ENCODE peak calls at places on chromosomes 5 and 9, in six cellular contexts. One of them, this sample, is unnamed. For H3K4me1, the result is how much of the 10 kb centered on the place peaks cover.

GRCh38 chr9:71322311-71322710 is 200.9 kb upstream of the TRPM3 start:
- DNase-seq in right lobe of liver: no peak
- DNase-seq in stomach: no peak
- DNase-seq in mesendoderm: no peak
- DNase-seq in sigmoid colon: no peak
- DNase-seq in transverse colon: no peak
- DNase-seq in this sample: no peak

GRCh38 chr5:132259061-132259851 is 1.8 kb downstream of the PDLIM4 start:
- DNase-seq in right lobe of liver: no peak
- DNase-seq in stomach: peak
- DNase-seq in mesendoderm: no peak
- DNase-seq in sigmoid colon: peak
- DNase-seq in transverse colon: peak
- DNase-seq in this sample: peak

GRCh38 chr9:100436566-100436965 is 9.6 kb downstream of the MSANTD3 start:
- DNase-seq in right lobe of liver: no peak
- DNase-seq in stomach: no peak
- DNase-seq in mesendoderm: no peak
- DNase-seq in sigmoid colon: no peak
- DNase-seq in transverse colon: no peak
- DNase-seq in this sample: no peak

GRCh38 chr5:1887400-1888360 is 5.0 kb upstream of the IRX4 start:
- DNase-seq in right lobe of liver: no peak
- DNase-seq in stomach: no peak
- DNase-seq in mesendoderm: peak
- DNase-seq in sigmoid colon: no peak
- DNase-seq in transverse colon: no peak
- DNase-seq in this sample: no peak

GRCh38 chr5:6731465-6732237 is 18.4 kb downstream of the TENT4A start:
- DNase-seq in right lobe of liver: no peak
- DNase-seq in stomach: no peak
- DNase-seq in mesendoderm: no peak
- DNase-seq in sigmoid colon: peak
- DNase-seq in transverse colon: no peak
- DNase-seq in this sample: no peak

GRCh38 chr5:143400541-143401252 is 2.8 kb downstream of the NR3C1 start:
- DNase-seq in right lobe of liver: no peak
- DNase-seq in stomach: no peak
- DNase-seq in mesendoderm: no peak
- DNase-seq in sigmoid colon: no peak
- DNase-seq in transverse colon: no peak
- DNase-seq in this sample: no peak

GRCh38 chr5:423626-424258 is 19.2 kb upstream of the EXOC3 start:
- DNase-seq in right lobe of liver: no peak
- DNase-seq in stomach: no peak
- DNase-seq in mesendoderm: no peak
- DNase-seq in sigmoid colon: peak
- DNase-seq in transverse colon: no peak
- DNase-seq in this sample: no peak

GRCh38 chr9:3138236-3139229 is 294.6 kb upstream of the PUM3 start:
- DNase-seq in right lobe of liver: no peak
- DNase-seq in stomach: no peak
- DNase-seq in mesendoderm: no peak
- DNase-seq in sigmoid colon: no peak
- DNase-seq in transverse colon: no peak
- DNase-seq in this sample: no peak

GRCh38 chr5:143214458-143214857 is 189.0 kb downstream of the NR3C1 start:
- DNase-seq in right lobe of liver: no peak
- DNase-seq in stomach: no peak
- DNase-seq in mesendoderm: no peak
- DNase-seq in sigmoid colon: no peak
- DNase-seq in transverse colon: no peak
- DNase-seq in this sample: no peak

DNA sequence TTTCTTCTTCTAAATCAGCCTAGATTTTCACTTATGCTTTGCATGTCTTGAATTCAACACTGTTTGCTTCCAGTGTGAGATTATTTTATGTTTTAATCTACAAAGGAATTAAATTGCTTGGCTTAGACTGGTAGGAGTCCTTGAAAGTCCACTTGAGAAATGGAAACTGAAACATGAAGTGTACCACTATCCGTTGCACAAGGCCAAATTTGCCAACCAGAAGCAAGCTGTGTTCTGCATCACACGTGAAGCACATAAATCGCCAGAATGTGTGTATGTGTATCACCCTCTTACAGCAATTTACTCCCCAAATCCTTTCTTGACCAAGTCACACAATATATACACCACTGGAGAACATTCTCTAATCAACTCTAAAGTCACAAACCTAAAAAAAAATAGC is 10.3 kb downstream of the SEMA6A start:
- DNase-seq in right lobe of liver: no peak
- DNase-seq in stomach: no peak
- DNase-seq in mesendoderm: no peak
- DNase-seq in sigmoid colon: no peak
- DNase-seq in transverse colon: no peak
- DNase-seq in this sample: no peak
- H3K4me1 ChIP-seq in right lobe of liver: under half
- H3K4me1 ChIP-seq in stomach: under half
- H3K4me1 ChIP-seq in mesendoderm: under half
- H3K4me1 ChIP-seq in sigmoid colon: half or more
- H3K4me1 ChIP-seq in transverse colon: under half
- H3K4me1 ChIP-seq in this sample: under half

GRCh38 chr5:160166973-160167622 is 47.8 kb upstream of the PWWP2A start:
- DNase-seq in right lobe of liver: no peak
- DNase-seq in stomach: no peak
- DNase-seq in mesendoderm: no peak
- DNase-seq in sigmoid colon: no peak
- DNase-seq in transverse colon: no peak
- DNase-seq in this sample: no peak

GRCh38 chr5:160162910-160163309 is 43.7 kb upstream of the PWWP2A start:
- DNase-seq in right lobe of liver: no peak
- DNase-seq in stomach: no peak
- DNase-seq in mesendoderm: no peak
- DNase-seq in sigmoid colon: no peak
- DNase-seq in transverse colon: no peak
- DNase-seq in this sample: no peak

GRCh38 chr5:160166069-160166972 is 47.1 kb upstream of the PWWP2A start:
- DNase-seq in right lobe of liver: no peak
- DNase-seq in stomach: no peak
- DNase-seq in mesendoderm: peak
- DNase-seq in sigmoid colon: no peak
- DNase-seq in transverse colon: no peak
- DNase-seq in this sample: no peak

GRCh38 chr5:160167623-160168165 is 48.4 kb upstream of the PWWP2A start:
- DNase-seq in right lobe of liver: no peak
- DNase-seq in stomach: no peak
- DNase-seq in mesendoderm: no peak
- DNase-seq in sigmoid colon: no peak
- DNase-seq in transverse colon: no peak
- DNase-seq in this sample: no peak

DNA sequence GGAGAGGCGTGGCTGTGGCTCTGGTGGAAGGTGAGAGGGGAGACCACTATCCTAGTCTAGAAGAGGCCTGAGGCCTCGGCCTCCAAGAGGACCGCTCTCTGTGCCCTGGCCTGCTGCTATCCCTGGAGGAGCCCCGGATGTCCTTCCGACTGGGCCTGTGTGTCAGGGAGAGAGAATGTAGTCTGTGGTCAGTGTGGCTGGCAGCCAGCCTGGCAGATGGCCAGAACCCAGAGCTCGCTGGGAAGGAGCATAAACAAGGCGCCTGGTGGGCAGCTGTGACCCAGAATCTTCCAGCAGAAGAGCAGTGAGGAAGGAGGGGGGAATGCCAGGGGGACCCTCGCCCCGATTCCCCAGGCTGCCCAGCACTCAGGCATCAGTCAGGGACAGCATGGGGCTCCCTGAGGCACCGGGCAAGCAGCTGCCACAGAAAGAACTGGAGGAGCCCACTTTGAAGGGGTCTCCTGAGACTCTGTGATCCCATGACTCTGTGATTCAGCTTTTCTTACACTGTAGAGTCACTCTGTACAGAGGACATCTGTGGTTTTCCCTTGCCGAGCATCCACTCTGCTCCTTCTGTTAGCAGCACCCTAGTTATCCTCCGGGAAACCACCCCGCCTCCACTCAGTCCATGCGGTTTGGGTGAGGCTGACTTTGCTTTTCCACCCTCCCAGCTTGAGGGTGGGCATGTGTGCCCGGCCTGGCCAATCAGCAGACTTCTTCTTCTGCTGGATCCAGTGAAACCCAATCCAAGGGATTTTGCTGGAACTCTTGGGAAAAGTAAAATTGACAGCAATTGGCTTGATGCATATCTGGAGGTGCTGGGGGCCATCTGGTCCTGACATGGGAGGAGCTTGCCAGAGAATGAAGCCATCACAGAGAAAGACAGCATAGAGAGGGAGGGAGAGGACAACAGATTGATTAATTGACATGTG is 46.2 kb upstream of the PWWP2A start:
- DNase-seq in right lobe of liver: peak
- DNase-seq in stomach: peak
- DNase-seq in mesendoderm: peak
- DNase-seq in sigmoid colon: peak
- DNase-seq in transverse colon: peak
- DNase-seq in this sample: peak
- H3K4me3 ChIP-seq in right lobe of liver: no peak
- H3K4me3 ChIP-seq in stomach: no peak
- H3K4me3 ChIP-seq in mesendoderm: no peak
- H3K4me3 ChIP-seq in sigmoid colon: peak
- H3K4me3 ChIP-seq in transverse colon: no peak
- H3K4me3 ChIP-seq in this sample: peak

GRCh38 chr5:115459844-115460243 is 84.7 kb downstream of the FEM1C start:
- DNase-seq in right lobe of liver: no peak
- DNase-seq in stomach: no peak
- DNase-seq in mesendoderm: no peak
- DNase-seq in sigmoid colon: no peak
- DNase-seq in transverse colon: no peak
- DNase-seq in this sample: no peak
- H3K4me1 ChIP-seq in right lobe of liver: under half
- H3K4me1 ChIP-seq in stomach: half or more
- H3K4me1 ChIP-seq in mesendoderm: under half
- H3K4me1 ChIP-seq in sigmoid colon: under half
- H3K4me1 ChIP-seq in transverse colon: under half
- H3K4me1 ChIP-seq in this sample: under half

GRCh38 chr5:99614888-99615287 is 686.1 kb upstream of the CHD1 start:
- DNase-seq in right lobe of liver: no peak
- DNase-seq in stomach: no peak
- DNase-seq in mesendoderm: no peak
- DNase-seq in sigmoid colon: no peak
- DNase-seq in transverse colon: no peak
- DNase-seq in this sample: no peak

GRCh38 chr5:99621772-99622681 is 693.2 kb upstream of the CHD1 start:
- DNase-seq in right lobe of liver: no peak
- DNase-seq in stomach: no peak
- DNase-seq in mesendoderm: no peak
- DNase-seq in sigmoid colon: no peak
- DNase-seq in transverse colon: no peak
- DNase-seq in this sample: peak

DNA sequence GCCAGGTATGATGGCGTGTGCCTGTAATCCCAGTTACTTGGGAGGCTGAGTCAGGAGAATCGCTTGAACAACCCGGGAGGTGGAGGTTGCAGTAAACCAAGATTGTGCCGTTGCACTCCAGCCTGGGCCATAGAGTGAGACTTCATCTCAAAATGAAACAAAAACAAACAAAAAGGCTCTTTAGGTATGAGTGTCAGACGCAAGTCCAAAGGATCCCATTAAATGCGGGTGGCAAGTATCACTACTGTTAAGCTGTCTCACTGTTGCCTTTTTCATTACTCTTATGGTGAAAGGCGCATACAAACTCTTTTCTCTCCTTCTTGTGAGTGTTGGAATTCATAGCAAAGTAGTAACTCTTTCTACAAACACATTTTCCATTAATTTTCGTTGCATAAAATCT is 688.5 kb upstream of the CHD1 start:
- DNase-seq in right lobe of liver: no peak
- DNase-seq in stomach: no peak
- DNase-seq in mesendoderm: no peak
- DNase-seq in sigmoid colon: no peak
- DNase-seq in transverse colon: no peak
- DNase-seq in this sample: no peak
- H3K4me3 ChIP-seq in right lobe of liver: no peak
- H3K4me3 ChIP-seq in stomach: no peak
- H3K4me3 ChIP-seq in mesendoderm: no peak
- H3K4me3 ChIP-seq in sigmoid colon: no peak
- H3K4me3 ChIP-seq in transverse colon: no peak
- H3K4me3 ChIP-seq in this sample: no peak

DNA sequence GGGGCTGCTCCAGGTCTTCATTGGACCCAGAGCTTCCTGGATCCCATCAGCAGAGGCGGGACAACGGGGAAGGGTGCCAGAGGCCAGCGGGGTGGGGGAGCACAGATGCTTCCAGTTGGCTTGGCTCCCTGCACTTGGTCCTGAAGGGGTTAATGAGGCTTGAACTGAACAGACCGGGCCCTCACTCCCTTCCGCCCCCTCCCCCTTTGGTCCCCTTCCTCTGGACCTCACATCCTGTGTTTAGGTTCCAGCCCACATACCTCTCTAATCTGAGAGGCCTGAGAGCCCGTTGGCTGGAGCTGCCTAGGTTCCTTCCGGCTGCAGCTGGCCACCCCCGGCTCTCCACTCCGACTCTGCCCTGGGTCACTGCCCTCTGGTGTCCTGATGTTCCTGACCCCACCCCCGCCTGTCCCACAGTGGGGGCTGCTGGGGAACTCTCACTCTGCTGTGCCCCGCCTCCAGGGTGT is 32.3 kb downstream of the PTPA start:
- DNase-seq in right lobe of liver: peak
- DNase-seq in stomach: no peak
- DNase-seq in mesendoderm: peak
- DNase-seq in sigmoid colon: peak
- DNase-seq in transverse colon: peak
- DNase-seq in this sample: peak
- H3K4me1 ChIP-seq in right lobe of liver: under half
- H3K4me1 ChIP-seq in stomach: half or more
- H3K4me1 ChIP-seq in mesendoderm: under half
- H3K4me1 ChIP-seq in sigmoid colon: half or more
- H3K4me1 ChIP-seq in transverse colon: half or more
- H3K4me1 ChIP-seq in this sample: half or more

GRCh38 chr5:73382412-73382795 is 66.2 kb downstream of the FOXD1 start:
- DNase-seq in right lobe of liver: no peak
- DNase-seq in stomach: no peak
- DNase-seq in mesendoderm: peak
- DNase-seq in sigmoid colon: no peak
- DNase-seq in transverse colon: no peak
- DNase-seq in this sample: no peak
- H3K4me3 ChIP-seq in right lobe of liver: no peak
- H3K4me3 ChIP-seq in stomach: peak
- H3K4me3 ChIP-seq in mesendoderm: no peak
- H3K4me3 ChIP-seq in sigmoid colon: peak
- H3K4me3 ChIP-seq in transverse colon: no peak
- H3K4me3 ChIP-seq in this sample: no peak